ENCODE peak calls at places on chromosomes 13 and 19, in seven cellular contexts. E is endothelial cell of umbilical vein, Z is SK-N-SH, A is HCT116, X is H1, U is A549, Q is NB4. K is an unnamed sample.

GRCh38 chr13:74771964-74772363 is 637.8 kb upstream of the KLF12 start:
- DNase-seq in X (no peak), U (peak), A (no peak), Z (no peak), E (no peak), Q (no peak), K (no peak)

GRCh38 chr19:11375143-11375948 is 880 bp downstream of the SWSAP1 start:
- DNase-seq in E (peak), U (no peak), Z (peak), Q (peak), A (no peak), X (peak), K (peak)

GRCh38 chr13:100526299-100527030 is 62.1 kb downstream of the GGACT start:
- DNase-seq in E (no peak), Z (no peak), X (no peak), A (no peak), U (no peak), Q (no peak), K (no peak)

GRCh38 chr13:94764576-94765321 is 52.4 kb upstream of the SOX21 start:
- DNase-seq in A (no peak), Q (peak), Z (no peak), X (no peak), U (no peak), E (no peak), K (no peak)

GRCh38 chr13:30714629-30715028 is 20.7 kb upstream of the ALOX5AP start:
- DNase-seq in Q (no peak), A (no peak), Z (no peak), U (no peak), X (no peak), E (no peak), K (no peak)

GRCh38 chr19:4519521-4520277 is 1.4 kb upstream of the PLIN4 start:
- DNase-seq in A (no peak), E (no peak), Z (no peak), Q (no peak), X (no peak), U (peak), K (no peak)

GRCh38 chr19:54916822-54917221 is 10.9 kb downstream of the NCR1 start:
- DNase-seq in E (no peak), Z (no peak), U (no peak), Q (peak), A (no peak), X (no peak), K (no peak)

GRCh38 chr13:31773538-31773937 is 34.2 kb downstream of the RXFP2 start:
- DNase-seq in A (no peak), Z (no peak), U (no peak), E (peak), X (no peak), Q (no peak), K (no peak)

GRCh38 chr19:14775855-14776254 is 2.5 kb downstream of the ADGRE2 start:
- DNase-seq in A (no peak), Q (peak), Z (no peak), U (no peak), E (no peak), X (peak), K (peak)

GRCh38 chr19:39643591-39643990 is 12.1 kb upstream of the LGALS16 start:
- DNase-seq in E (no peak), Z (no peak), X (no peak), Q (no peak), A (no peak), U (no peak), K (no peak)

GRCh38 chr19:35029737-35030256 is 473 bp upstream of the SCN1B start:
- DNase-seq in E (peak), A (no peak), U (peak), Q (no peak), X (peak), Z (peak), K (no peak)

GRCh38 chr19:10718205-10719196 is 622 bp downstream of the DNM2 start:
- DNase-seq in Q (peak), E (peak), X (peak), U (no peak), A (no peak), Z (peak), K (peak)

GRCh38 chr19:41225238-41226052 is 6.4 kb downstream of the AXL start:
- DNase-seq in Q (peak), E (peak), X (no peak), Z (peak), A (peak), U (peak), K (peak)

GRCh38 chr19:38917921-38918491 is 6.0 kb upstream of the CCER2 start:
- DNase-seq in A (no peak), E (no peak), X (no peak), Q (no peak), U (peak), Z (peak), K (no peak)

GRCh38 chr13:95524270-95524901 is 28.1 kb upstream of the CLDN10 start:
- DNase-seq in A (no peak), Q (peak), X (no peak), Z (no peak), U (no peak), E (no peak), K (no peak)

GRCh38 chr13:110915874-110916670 is 1.2 kb upstream of the ANKRD10 start:
- DNase-seq in A (no peak), E (no peak), X (no peak), Z (no peak), U (no peak), Q (peak), K (no peak)

GRCh38 chr13:59236309-59236939 is 927.3 kb downstream of the DIAPH3 start:
- DNase-seq in A (no peak), Q (no peak), E (no peak), X (no peak), Z (peak), U (no peak), K (no peak)

GRCh38 chr19:8609210-8610040 is 1.1 kb downstream of the ADAMTS10 start:
- DNase-seq in E (peak), A (peak), Q (peak), U (peak), Z (peak), X (peak), K (peak)

GRCh38 chr13:28575200-28575599 is 80.3 kb upstream of the FLT1 start:
- DNase-seq in E (no peak), Q (no peak), A (no peak), U (no peak), Z (no peak), X (no peak), K (no peak)

GRCh38 chr13:28573595-28574373 is 78.9 kb upstream of the FLT1 start:
- DNase-seq in A (no peak), Z (no peak), X (no peak), Q (peak), E (no peak), U (no peak), K (no peak)

GRCh38 chr13:28576037-28576436 is 81.1 kb upstream of the FLT1 start:
- DNase-seq in E (no peak), X (no peak), Z (no peak), Q (no peak), U (no peak), A (no peak), K (no peak)

GRCh38 chr13:28579334-28579733 is 79.6 kb upstream of the POMP start:
- DNase-seq in A (no peak), U (no peak), Z (no peak), E (no peak), Q (no peak), X (no peak), K (peak)

GRCh38 chr13:28574617-28575142 is 79.8 kb upstream of the FLT1 start:
- DNase-seq in E (peak), Z (no peak), Q (peak), A (peak), U (peak), X (no peak), K (no peak)
- TF ChIP-seq MAX in E (peak), Z (peak), Q (no peak), A (peak), U (no peak), X (no peak), K (no peak)

GRCh38 chr19:422213-422916 is 13.4 kb upstream of the C2CD4C start:
- DNase-seq in E (no peak), Q (no peak), U (no peak), Z (no peak), A (no peak), X (no peak), K (no peak)

GRCh38 chr19:418761-419632 is 10.1 kb upstream of the C2CD4C start:
- DNase-seq in X (peak), A (no peak), E (no peak), Q (no peak), U (no peak), Z (no peak), K (no peak)

GRCh38 chr19:423691-424466 is 14.9 kb upstream of the C2CD4C start:
- DNase-seq in X (no peak), U (no peak), A (no peak), Q (no peak), E (no peak), Z (no peak), K (no peak)

GRCh38 chr19:416416-416815 is 7.5 kb upstream of the C2CD4C start:
- DNase-seq in Q (no peak), U (no peak), A (no peak), X (no peak), Z (no peak), E (no peak), K (no peak)

DNA sequence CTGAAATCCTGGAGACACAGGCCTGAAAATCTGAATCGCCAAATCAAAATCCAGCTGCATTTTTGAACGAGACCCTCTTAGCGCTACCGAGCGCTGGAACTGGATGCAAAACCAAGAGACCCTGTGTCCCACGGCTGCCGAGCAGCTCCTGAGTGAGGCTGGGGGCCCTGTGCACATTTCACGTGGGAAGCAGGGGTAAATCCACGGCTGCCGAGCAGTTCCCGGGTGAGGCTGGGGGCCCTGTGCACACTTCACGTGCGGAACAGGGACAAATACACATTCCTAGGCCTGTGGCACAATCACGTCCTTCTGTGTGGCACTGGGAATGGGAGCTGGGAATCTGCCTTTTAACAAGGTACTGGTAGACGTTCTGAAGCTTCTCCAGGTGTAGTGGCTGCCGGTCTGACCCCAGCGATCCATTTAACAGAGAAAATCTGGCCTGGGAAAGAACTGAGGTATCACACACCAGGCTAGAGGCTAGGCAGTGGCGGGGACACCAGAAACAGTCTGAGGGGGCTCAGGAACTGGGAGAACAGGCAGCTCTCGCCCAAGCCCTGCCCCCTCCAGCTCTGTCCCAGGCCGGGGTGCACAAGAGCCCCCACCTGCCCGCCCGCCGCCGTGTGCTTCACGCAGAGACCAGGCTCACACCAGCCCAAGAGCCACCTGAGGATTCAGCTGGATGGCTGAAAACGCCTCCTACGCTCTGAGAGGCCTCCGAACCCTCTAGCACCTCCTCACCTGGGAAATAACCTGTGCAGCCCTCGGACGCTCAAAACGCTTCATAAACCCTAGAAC is 11.0 kb upstream of the C2CD4C start:
- DNase-seq in A (no peak), E (no peak), X (peak), Q (no peak), Z (no peak), U (no peak), K (no peak)
- TF ChIP-seq MAX in A (no peak), E (no peak), X (no peak), Q (no peak), Z (no peak), U (no peak), K (no peak)

GRCh38 chr13:51585234-51585672 is 991 bp downstream of the WDFY2 start:
- DNase-seq in A (no peak), U (no peak), X (no peak), Q (peak), E (peak), Z (no peak), K (no peak)

GRCh38 chr13:51585696-51586095 is 1.4 kb downstream of the WDFY2 start:
- DNase-seq in E (no peak), U (no peak), Q (peak), Z (no peak), A (no peak), X (no peak), K (no peak)

GRCh38 chr13:51583875-51584730 is at the start of gene WDFY2:
- DNase-seq in A (peak), U (peak), Q (peak), X (peak), E (peak), Z (peak), K (peak)

GRCh38 chr13:51583469-51583874 is 790 bp upstream of the WDFY2 start:
- DNase-seq in A (no peak), Q (no peak), E (no peak), X (no peak), Z (no peak), U (no peak), K (no peak)

GRCh38 chr13:51584731-51585191 is 499 bp downstream of the WDFY2 start:
- DNase-seq in A (peak), U (peak), Z (peak), E (no peak), Q (peak), X (peak), K (peak)
- TF ChIP-seq MAX in A (no peak), U (no peak), Z (no peak), E (no peak), Q (peak), X (peak), K (peak)

DNA sequence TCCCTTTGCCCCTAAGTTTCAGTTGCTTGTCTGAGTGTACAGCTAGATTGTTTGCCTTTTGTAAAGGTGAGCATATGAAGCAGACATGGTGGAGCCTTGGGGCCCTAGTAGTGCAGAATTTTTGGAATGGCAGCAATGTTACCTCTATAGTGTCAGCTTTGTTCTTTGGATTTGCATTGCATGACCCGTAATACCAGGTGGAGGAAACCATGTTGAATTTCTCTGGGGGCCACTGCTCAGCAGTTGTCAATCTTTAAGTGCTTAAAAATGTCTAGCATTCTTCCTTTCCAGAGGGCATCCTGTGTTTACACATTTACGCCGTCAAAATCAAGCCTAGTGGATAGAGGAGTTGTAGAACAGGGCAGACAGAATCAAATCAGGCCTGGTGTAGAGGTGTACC is 303.3 kb downstream of the ATP8A2 start:
- DNase-seq in X (no peak), U (no peak), A (no peak), E (no peak), Z (no peak), Q (no peak), K (no peak)
- TF ChIP-seq MAX in X (no peak), U (no peak), A (no peak), E (no peak), Z (no peak), Q (no peak), K (no peak)